ENCODE peak calls at places on chromosomes 16 and 17, in eight cellular contexts. One of them, this sample, is unnamed.

GRCh38 chr17:64069143-64069542 is 48.7 kb upstream of the ICAM2 start:
- DNase-seq in pancreas: no peak
- DNase-seq in IMR-90: no peak
- DNase-seq in activated CD8-positive, alpha-beta memory T cell treated with anti-CD3 and anti-CD28 coated beads for 1 hour: no peak
- DNase-seq in anterior cingulate cortex: no peak
- DNase-seq in NCI-H460: no peak
- DNase-seq in stimulated activated CD4-positive, alpha-beta T cell treated with anti-CD3 and anti-CD28 coated beads, Interleukin-4, amount 100 ng/mL, for 24 hours: no peak
- DNase-seq in HT1080: no peak
- DNase-seq in this sample: no peak

GRCh38 chr16:58027341-58028167 is 2.0 kb downstream of the MMP15 start:
- DNase-seq in stimulated activated CD4-positive, alpha-beta T cell treated with anti-CD3 and anti-CD28 coated beads, Interleukin-4, amount 100 ng/mL, for 24 hours: no peak
- DNase-seq in HT1080: no peak
- DNase-seq in activated CD8-positive, alpha-beta memory T cell treated with anti-CD3 and anti-CD28 coated beads for 1 hour: no peak
- DNase-seq in NCI-H460: no peak
- DNase-seq in anterior cingulate cortex: no peak
- DNase-seq in IMR-90: no peak
- DNase-seq in pancreas: peak
- DNase-seq in this sample: no peak

GRCh38 chr17:62723842-62724241 is 84.3 kb downstream of the MARCHF10 start:
- DNase-seq in stimulated activated CD4-positive, alpha-beta T cell treated with anti-CD3 and anti-CD28 coated beads, Interleukin-4, amount 100 ng/mL, for 24 hours: no peak
- DNase-seq in NCI-H460: no peak
- DNase-seq in activated CD8-positive, alpha-beta memory T cell treated with anti-CD3 and anti-CD28 coated beads for 1 hour: no peak
- DNase-seq in pancreas: no peak
- DNase-seq in IMR-90: peak
- DNase-seq in HT1080: no peak
- DNase-seq in anterior cingulate cortex: no peak
- DNase-seq in this sample: no peak

GRCh38 chr17:36197389-36197708 is 791 bp upstream of the CCL3L1 start:
- DNase-seq in anterior cingulate cortex: no peak
- DNase-seq in stimulated activated CD4-positive, alpha-beta T cell treated with anti-CD3 and anti-CD28 coated beads, Interleukin-4, amount 100 ng/mL, for 24 hours: no peak
- DNase-seq in IMR-90: no peak
- DNase-seq in HT1080: no peak
- DNase-seq in pancreas: no peak
- DNase-seq in activated CD8-positive, alpha-beta memory T cell treated with anti-CD3 and anti-CD28 coated beads for 1 hour: no peak
- DNase-seq in NCI-H460: no peak
- DNase-seq in this sample: no peak

GRCh38 chr17:61135782-61136181 is 263.9 kb upstream of the TBX2 start:
- DNase-seq in anterior cingulate cortex: no peak
- DNase-seq in IMR-90: no peak
- DNase-seq in stimulated activated CD4-positive, alpha-beta T cell treated with anti-CD3 and anti-CD28 coated beads, Interleukin-4, amount 100 ng/mL, for 24 hours: no peak
- DNase-seq in pancreas: no peak
- DNase-seq in NCI-H460: no peak
- DNase-seq in HT1080: no peak
- DNase-seq in activated CD8-positive, alpha-beta memory T cell treated with anti-CD3 and anti-CD28 coated beads for 1 hour: no peak
- DNase-seq in this sample: no peak

GRCh38 chr16:29784901-29785500 is 5.5 kb upstream of the KIF22 start:
- DNase-seq in stimulated activated CD4-positive, alpha-beta T cell treated with anti-CD3 and anti-CD28 coated beads, Interleukin-4, amount 100 ng/mL, for 24 hours: peak
- DNase-seq in pancreas: peak
- DNase-seq in HT1080: no peak
- DNase-seq in anterior cingulate cortex: peak
- DNase-seq in IMR-90: peak
- DNase-seq in activated CD8-positive, alpha-beta memory T cell treated with anti-CD3 and anti-CD28 coated beads for 1 hour: peak
- DNase-seq in NCI-H460: no peak
- DNase-seq in this sample: no peak

GRCh38 chr16:86516618-86517003 is 6.3 kb downstream of the FOXF1 start:
- DNase-seq in stimulated activated CD4-positive, alpha-beta T cell treated with anti-CD3 and anti-CD28 coated beads, Interleukin-4, amount 100 ng/mL, for 24 hours: no peak
- DNase-seq in anterior cingulate cortex: no peak
- DNase-seq in NCI-H460: no peak
- DNase-seq in activated CD8-positive, alpha-beta memory T cell treated with anti-CD3 and anti-CD28 coated beads for 1 hour: no peak
- DNase-seq in IMR-90: peak
- DNase-seq in HT1080: no peak
- DNase-seq in pancreas: no peak
- DNase-seq in this sample: no peak

GRCh38 chr16:2492292-2492691 is 17.4 kb downstream of the TBC1D24 start:
- DNase-seq in activated CD8-positive, alpha-beta memory T cell treated with anti-CD3 and anti-CD28 coated beads for 1 hour: no peak
- DNase-seq in IMR-90: no peak
- DNase-seq in anterior cingulate cortex: no peak
- DNase-seq in stimulated activated CD4-positive, alpha-beta T cell treated with anti-CD3 and anti-CD28 coated beads, Interleukin-4, amount 100 ng/mL, for 24 hours: no peak
- DNase-seq in pancreas: no peak
- DNase-seq in NCI-H460: no peak
- DNase-seq in HT1080: no peak
- DNase-seq in this sample: no peak

GRCh38 chr16:50169555-50170096 is 16.5 kb downstream of the TENT4B start:
- DNase-seq in activated CD8-positive, alpha-beta memory T cell treated with anti-CD3 and anti-CD28 coated beads for 1 hour: no peak
- DNase-seq in IMR-90: no peak
- DNase-seq in NCI-H460: no peak
- DNase-seq in pancreas: no peak
- DNase-seq in anterior cingulate cortex: no peak
- DNase-seq in HT1080: no peak
- DNase-seq in stimulated activated CD4-positive, alpha-beta T cell treated with anti-CD3 and anti-CD28 coated beads, Interleukin-4, amount 100 ng/mL, for 24 hours: no peak
- DNase-seq in this sample: no peak

GRCh38 chr17:75288784-75289121 is 480 bp downstream of the SLC25A19 start:
- DNase-seq in activated CD8-positive, alpha-beta memory T cell treated with anti-CD3 and anti-CD28 coated beads for 1 hour: no peak
- DNase-seq in pancreas: no peak
- DNase-seq in NCI-H460: no peak
- DNase-seq in stimulated activated CD4-positive, alpha-beta T cell treated with anti-CD3 and anti-CD28 coated beads, Interleukin-4, amount 100 ng/mL, for 24 hours: peak
- DNase-seq in anterior cingulate cortex: peak
- DNase-seq in HT1080: no peak
- DNase-seq in IMR-90: no peak
- DNase-seq in this sample: no peak

GRCh38 chr17:77696720-77697460 is 261.6 kb upstream of the TNRC6C start:
- DNase-seq in pancreas: no peak
- DNase-seq in stimulated activated CD4-positive, alpha-beta T cell treated with anti-CD3 and anti-CD28 coated beads, Interleukin-4, amount 100 ng/mL, for 24 hours: no peak
- DNase-seq in NCI-H460: no peak
- DNase-seq in anterior cingulate cortex: no peak
- DNase-seq in IMR-90: no peak
- DNase-seq in activated CD8-positive, alpha-beta memory T cell treated with anti-CD3 and anti-CD28 coated beads for 1 hour: no peak
- DNase-seq in HT1080: no peak
- DNase-seq in this sample: no peak

GRCh38 chr16:29877266-29877961 is 14.4 kb upstream of the CDIPT start:
- DNase-seq in IMR-90: peak
- DNase-seq in pancreas: no peak
- DNase-seq in HT1080: peak
- DNase-seq in activated CD8-positive, alpha-beta memory T cell treated with anti-CD3 and anti-CD28 coated beads for 1 hour: no peak
- DNase-seq in NCI-H460: no peak
- DNase-seq in anterior cingulate cortex: no peak
- DNase-seq in stimulated activated CD4-positive, alpha-beta T cell treated with anti-CD3 and anti-CD28 coated beads, Interleukin-4, amount 100 ng/mL, for 24 hours: peak
- DNase-seq in this sample: no peak

GRCh38 chr17:81120695-81121621 is 44.3 kb upstream of the PVALEF start:
- DNase-seq in activated CD8-positive, alpha-beta memory T cell treated with anti-CD3 and anti-CD28 coated beads for 1 hour: no peak
- DNase-seq in anterior cingulate cortex: no peak
- DNase-seq in stimulated activated CD4-positive, alpha-beta T cell treated with anti-CD3 and anti-CD28 coated beads, Interleukin-4, amount 100 ng/mL, for 24 hours: no peak
- DNase-seq in pancreas: no peak
- DNase-seq in IMR-90: no peak
- DNase-seq in HT1080: no peak
- DNase-seq in NCI-H460: no peak
- DNase-seq in this sample: no peak

GRCh38 chr17:71634376-71634775 is 486.4 kb upstream of the SOX9 start:
- DNase-seq in HT1080: no peak
- DNase-seq in stimulated activated CD4-positive, alpha-beta T cell treated with anti-CD3 and anti-CD28 coated beads, Interleukin-4, amount 100 ng/mL, for 24 hours: no peak
- DNase-seq in anterior cingulate cortex: no peak
- DNase-seq in pancreas: no peak
- DNase-seq in activated CD8-positive, alpha-beta memory T cell treated with anti-CD3 and anti-CD28 coated beads for 1 hour: no peak
- DNase-seq in IMR-90: no peak
- DNase-seq in NCI-H460: no peak
- DNase-seq in this sample: no peak

GRCh38 chr16:53775821-53776431 is 72.0 kb downstream of the FTO start:
- DNase-seq in HT1080: peak
- DNase-seq in NCI-H460: peak
- DNase-seq in pancreas: peak
- DNase-seq in activated CD8-positive, alpha-beta memory T cell treated with anti-CD3 and anti-CD28 coated beads for 1 hour: no peak
- DNase-seq in stimulated activated CD4-positive, alpha-beta T cell treated with anti-CD3 and anti-CD28 coated beads, Interleukin-4, amount 100 ng/mL, for 24 hours: no peak
- DNase-seq in IMR-90: peak
- DNase-seq in anterior cingulate cortex: no peak
- DNase-seq in this sample: peak

GRCh38 chr16:82715160-82715559 is 88.4 kb downstream of the CDH13 start:
- DNase-seq in anterior cingulate cortex: no peak
- DNase-seq in HT1080: no peak
- DNase-seq in activated CD8-positive, alpha-beta memory T cell treated with anti-CD3 and anti-CD28 coated beads for 1 hour: no peak
- DNase-seq in IMR-90: no peak
- DNase-seq in pancreas: no peak
- DNase-seq in NCI-H460: no peak
- DNase-seq in stimulated activated CD4-positive, alpha-beta T cell treated with anti-CD3 and anti-CD28 coated beads, Interleukin-4, amount 100 ng/mL, for 24 hours: no peak
- DNase-seq in this sample: no peak

GRCh38 chr17:14320734-14321475 is 20.0 kb downstream of the HS3ST3B1 start:
- DNase-seq in pancreas: no peak
- DNase-seq in NCI-H460: no peak
- DNase-seq in IMR-90: no peak
- DNase-seq in stimulated activated CD4-positive, alpha-beta T cell treated with anti-CD3 and anti-CD28 coated beads, Interleukin-4, amount 100 ng/mL, for 24 hours: no peak
- DNase-seq in HT1080: no peak
- DNase-seq in activated CD8-positive, alpha-beta memory T cell treated with anti-CD3 and anti-CD28 coated beads for 1 hour: no peak
- DNase-seq in anterior cingulate cortex: no peak
- DNase-seq in this sample: no peak

GRCh38 chr17:63435681-63436522 is 10.2 kb downstream of the CYB561 start:
- DNase-seq in stimulated activated CD4-positive, alpha-beta T cell treated with anti-CD3 and anti-CD28 coated beads, Interleukin-4, amount 100 ng/mL, for 24 hours: no peak
- DNase-seq in anterior cingulate cortex: no peak
- DNase-seq in IMR-90: no peak
- DNase-seq in activated CD8-positive, alpha-beta memory T cell treated with anti-CD3 and anti-CD28 coated beads for 1 hour: no peak
- DNase-seq in pancreas: peak
- DNase-seq in NCI-H460: no peak
- DNase-seq in HT1080: no peak
- DNase-seq in this sample: peak

GRCh38 chr17:80546267-80546666 is 1.6 kb downstream of the RPTOR start:
- DNase-seq in stimulated activated CD4-positive, alpha-beta T cell treated with anti-CD3 and anti-CD28 coated beads, Interleukin-4, amount 100 ng/mL, for 24 hours: no peak
- DNase-seq in activated CD8-positive, alpha-beta memory T cell treated with anti-CD3 and anti-CD28 coated beads for 1 hour: no peak
- DNase-seq in IMR-90: no peak
- DNase-seq in pancreas: no peak
- DNase-seq in NCI-H460: no peak
- DNase-seq in HT1080: no peak
- DNase-seq in anterior cingulate cortex: no peak
- DNase-seq in this sample: no peak

GRCh38 chr16:30605148-30605547 is 5.0 kb downstream of the ZNF689 start:
- DNase-seq in HT1080: no peak
- DNase-seq in activated CD8-positive, alpha-beta memory T cell treated with anti-CD3 and anti-CD28 coated beads for 1 hour: no peak
- DNase-seq in IMR-90: no peak
- DNase-seq in NCI-H460: no peak
- DNase-seq in stimulated activated CD4-positive, alpha-beta T cell treated with anti-CD3 and anti-CD28 coated beads, Interleukin-4, amount 100 ng/mL, for 24 hours: no peak
- DNase-seq in pancreas: no peak
- DNase-seq in anterior cingulate cortex: no peak
- DNase-seq in this sample: no peak

GRCh38 chr17:77848257-77848656 is 110.2 kb upstream of the TNRC6C start:
- DNase-seq in HT1080: no peak
- DNase-seq in anterior cingulate cortex: no peak
- DNase-seq in stimulated activated CD4-positive, alpha-beta T cell treated with anti-CD3 and anti-CD28 coated beads, Interleukin-4, amount 100 ng/mL, for 24 hours: no peak
- DNase-seq in pancreas: no peak
- DNase-seq in NCI-H460: no peak
- DNase-seq in IMR-90: no peak
- DNase-seq in activated CD8-positive, alpha-beta memory T cell treated with anti-CD3 and anti-CD28 coated beads for 1 hour: no peak
- DNase-seq in this sample: no peak

GRCh38 chr16:54577566-54578180 is 291.1 kb upstream of the IRX3 start:
- DNase-seq in stimulated activated CD4-positive, alpha-beta T cell treated with anti-CD3 and anti-CD28 coated beads, Interleukin-4, amount 100 ng/mL, for 24 hours: no peak
- DNase-seq in activated CD8-positive, alpha-beta memory T cell treated with anti-CD3 and anti-CD28 coated beads for 1 hour: no peak
- DNase-seq in anterior cingulate cortex: no peak
- DNase-seq in IMR-90: no peak
- DNase-seq in pancreas: no peak
- DNase-seq in HT1080: no peak
- DNase-seq in NCI-H460: no peak
- DNase-seq in this sample: no peak

GRCh38 chr16:56970934-56971767 is 9.4 kb downstream of the CETP start:
- DNase-seq in activated CD8-positive, alpha-beta memory T cell treated with anti-CD3 and anti-CD28 coated beads for 1 hour: no peak
- DNase-seq in HT1080: no peak
- DNase-seq in stimulated activated CD4-positive, alpha-beta T cell treated with anti-CD3 and anti-CD28 coated beads, Interleukin-4, amount 100 ng/mL, for 24 hours: no peak
- DNase-seq in NCI-H460: no peak
- DNase-seq in IMR-90: peak
- DNase-seq in anterior cingulate cortex: no peak
- DNase-seq in pancreas: no peak
- DNase-seq in this sample: no peak

GRCh38 chr17:80307994-80308671 is 47.5 kb downstream of the RNF213 start:
- DNase-seq in stimulated activated CD4-positive, alpha-beta T cell treated with anti-CD3 and anti-CD28 coated beads, Interleukin-4, amount 100 ng/mL, for 24 hours: no peak
- DNase-seq in IMR-90: no peak
- DNase-seq in anterior cingulate cortex: no peak
- DNase-seq in HT1080: no peak
- DNase-seq in NCI-H460: no peak
- DNase-seq in activated CD8-positive, alpha-beta memory T cell treated with anti-CD3 and anti-CD28 coated beads for 1 hour: no peak
- DNase-seq in pancreas: no peak
- DNase-seq in this sample: no peak

GRCh38 chr16:17367034-17367433 is 103.7 kb downstream of the XYLT1 start:
- DNase-seq in activated CD8-positive, alpha-beta memory T cell treated with anti-CD3 and anti-CD28 coated beads for 1 hour: no peak
- DNase-seq in IMR-90: no peak
- DNase-seq in stimulated activated CD4-positive, alpha-beta T cell treated with anti-CD3 and anti-CD28 coated beads, Interleukin-4, amount 100 ng/mL, for 24 hours: no peak
- DNase-seq in pancreas: no peak
- DNase-seq in NCI-H460: no peak
- DNase-seq in anterior cingulate cortex: no peak
- DNase-seq in HT1080: no peak
- DNase-seq in this sample: no peak

GRCh38 chr16:12612598-12613101 is 191.0 kb downstream of the CPPED1 start:
- DNase-seq in pancreas: no peak
- DNase-seq in HT1080: peak
- DNase-seq in anterior cingulate cortex: no peak
- DNase-seq in IMR-90: no peak
- DNase-seq in stimulated activated CD4-positive, alpha-beta T cell treated with anti-CD3 and anti-CD28 coated beads, Interleukin-4, amount 100 ng/mL, for 24 hours: peak
- DNase-seq in NCI-H460: no peak
- DNase-seq in activated CD8-positive, alpha-beta memory T cell treated with anti-CD3 and anti-CD28 coated beads for 1 hour: no peak
- DNase-seq in this sample: no peak

GRCh38 chr16:3071655-3072054 is 6.2 kb downstream of the IL32 start:
- DNase-seq in NCI-H460: no peak
- DNase-seq in stimulated activated CD4-positive, alpha-beta T cell treated with anti-CD3 and anti-CD28 coated beads, Interleukin-4, amount 100 ng/mL, for 24 hours: no peak
- DNase-seq in anterior cingulate cortex: no peak
- DNase-seq in HT1080: no peak
- DNase-seq in IMR-90: no peak
- DNase-seq in pancreas: no peak
- DNase-seq in activated CD8-positive, alpha-beta memory T cell treated with anti-CD3 and anti-CD28 coated beads for 1 hour: no peak
- DNase-seq in this sample: no peak

GRCh38 chr16:75461575-75461974 is 2.9 kb downstream of the TMEM170A start:
- DNase-seq in NCI-H460: no peak
- DNase-seq in pancreas: no peak
- DNase-seq in stimulated activated CD4-positive, alpha-beta T cell treated with anti-CD3 and anti-CD28 coated beads, Interleukin-4, amount 100 ng/mL, for 24 hours: no peak
- DNase-seq in anterior cingulate cortex: no peak
- DNase-seq in IMR-90: no peak
- DNase-seq in HT1080: no peak
- DNase-seq in activated CD8-positive, alpha-beta memory T cell treated with anti-CD3 and anti-CD28 coated beads for 1 hour: no peak
- DNase-seq in this sample: no peak

GRCh38 chr16:74633686-74634085 is 26.8 kb upstream of the GLG1 start:
- DNase-seq in pancreas: no peak
- DNase-seq in HT1080: no peak
- DNase-seq in activated CD8-positive, alpha-beta memory T cell treated with anti-CD3 and anti-CD28 coated beads for 1 hour: no peak
- DNase-seq in NCI-H460: no peak
- DNase-seq in stimulated activated CD4-positive, alpha-beta T cell treated with anti-CD3 and anti-CD28 coated beads, Interleukin-4, amount 100 ng/mL, for 24 hours: no peak
- DNase-seq in IMR-90: no peak
- DNase-seq in anterior cingulate cortex: no peak
- DNase-seq in this sample: no peak

GRCh38 chr16:24975428-24975889 is 39.7 kb downstream of the ARHGAP17 start:
- DNase-seq in activated CD8-positive, alpha-beta memory T cell treated with anti-CD3 and anti-CD28 coated beads for 1 hour: no peak
- DNase-seq in anterior cingulate cortex: no peak
- DNase-seq in pancreas: no peak
- DNase-seq in stimulated activated CD4-positive, alpha-beta T cell treated with anti-CD3 and anti-CD28 coated beads, Interleukin-4, amount 100 ng/mL, for 24 hours: peak
- DNase-seq in HT1080: no peak
- DNase-seq in NCI-H460: no peak
- DNase-seq in IMR-90: peak
- DNase-seq in this sample: no peak

GRCh38 chr17:42294469-42295398 is 6.4 kb downstream of the STAT5A start:
- DNase-seq in IMR-90: no peak
- DNase-seq in pancreas: no peak
- DNase-seq in stimulated activated CD4-positive, alpha-beta T cell treated with anti-CD3 and anti-CD28 coated beads, Interleukin-4, amount 100 ng/mL, for 24 hours: no peak
- DNase-seq in anterior cingulate cortex: no peak
- DNase-seq in HT1080: no peak
- DNase-seq in activated CD8-positive, alpha-beta memory T cell treated with anti-CD3 and anti-CD28 coated beads for 1 hour: no peak
- DNase-seq in NCI-H460: no peak
- DNase-seq in this sample: no peak

GRCh38 chr16:50372611-50373344 is 4.0 kb upstream of the BRD7 start:
- DNase-seq in pancreas: peak
- DNase-seq in HT1080: peak
- DNase-seq in IMR-90: peak
- DNase-seq in anterior cingulate cortex: no peak
- DNase-seq in activated CD8-positive, alpha-beta memory T cell treated with anti-CD3 and anti-CD28 coated beads for 1 hour: no peak
- DNase-seq in NCI-H460: no peak
- DNase-seq in stimulated activated CD4-positive, alpha-beta T cell treated with anti-CD3 and anti-CD28 coated beads, Interleukin-4, amount 100 ng/mL, for 24 hours: no peak
- DNase-seq in this sample: peak

GRCh38 chr16:64180136-64180900 is 941.5 kb downstream of the CDH11 start:
- DNase-seq in HT1080: no peak
- DNase-seq in stimulated activated CD4-positive, alpha-beta T cell treated with anti-CD3 and anti-CD28 coated beads, Interleukin-4, amount 100 ng/mL, for 24 hours: no peak
- DNase-seq in IMR-90: no peak
- DNase-seq in anterior cingulate cortex: no peak
- DNase-seq in pancreas: no peak
- DNase-seq in NCI-H460: no peak
- DNase-seq in activated CD8-positive, alpha-beta memory T cell treated with anti-CD3 and anti-CD28 coated beads for 1 hour: no peak
- DNase-seq in this sample: no peak

GRCh38 chr16:82936941-82937551 is 310.3 kb downstream of the CDH13 start:
- DNase-seq in stimulated activated CD4-positive, alpha-beta T cell treated with anti-CD3 and anti-CD28 coated beads, Interleukin-4, amount 100 ng/mL, for 24 hours: no peak
- DNase-seq in HT1080: peak
- DNase-seq in activated CD8-positive, alpha-beta memory T cell treated with anti-CD3 and anti-CD28 coated beads for 1 hour: no peak
- DNase-seq in anterior cingulate cortex: no peak
- DNase-seq in pancreas: no peak
- DNase-seq in NCI-H460: no peak
- DNase-seq in IMR-90: peak
- DNase-seq in this sample: peak

This sample was measured in H4.